ENCODE peak calls at places on chromosomes 12 and 14, in five cellular contexts. One of them, this sample, is unnamed.

GRCh38 chr12:13208533-13209278 is 12.2 kb downstream of the EMP1 start:
- DNase-seq in Panc1: no peak
- DNase-seq in breast epithelium: no peak
- DNase-seq in GM12878: no peak
- DNase-seq in HL-60: no peak
- DNase-seq in this sample: no peak

GRCh38 chr14:93977171-93977570 is 801 bp upstream of the ASB2 start:
- DNase-seq in breast epithelium: no peak
- DNase-seq in GM12878: no peak
- DNase-seq in HL-60: no peak
- DNase-seq in Panc1: no peak
- DNase-seq in this sample: no peak

GRCh38 chr12:53336137-53336785 is at the start of gene SP7:
- DNase-seq in breast epithelium: no peak
- DNase-seq in GM12878: no peak
- DNase-seq in Panc1: no peak
- DNase-seq in HL-60: no peak
- DNase-seq in this sample: no peak

GRCh38 chr12:100651694-100652093 is 78.2 kb downstream of the GAS2L3 start:
- DNase-seq in Panc1: no peak
- DNase-seq in HL-60: no peak
- DNase-seq in breast epithelium: no peak
- DNase-seq in GM12878: no peak
- DNase-seq in this sample: no peak

GRCh38 chr14:105328678-105329390 is 14.3 kb downstream of the PACS2 start:
- DNase-seq in Panc1: no peak
- DNase-seq in HL-60: no peak
- DNase-seq in GM12878: no peak
- DNase-seq in breast epithelium: no peak
- DNase-seq in this sample: no peak

GRCh38 chr14:97185186-97185585 is 388.0 kb downstream of the VRK1 start:
- DNase-seq in GM12878: no peak
- DNase-seq in breast epithelium: no peak
- DNase-seq in HL-60: no peak
- DNase-seq in Panc1: peak; percentile 4
- DNase-seq in this sample: no peak

GRCh38 chr14:77243853-77244252 is 27.2 kb downstream of the NGB start:
- DNase-seq in breast epithelium: no peak
- DNase-seq in HL-60: peak; percentile 36
- DNase-seq in Panc1: no peak
- DNase-seq in GM12878: peak; percentile 8
- DNase-seq in this sample: no peak

GRCh38 chr12:78680596-78680995 is 184.0 kb upstream of the SYT1 start:
- DNase-seq in breast epithelium: no peak
- DNase-seq in Panc1: no peak
- DNase-seq in HL-60: no peak
- DNase-seq in GM12878: no peak
- DNase-seq in this sample: no peak

GRCh38 chr12:7116196-7116595 is 7.2 kb upstream of the C1RL start:
- DNase-seq in breast epithelium: no peak
- DNase-seq in HL-60: no peak
- DNase-seq in GM12878: no peak
- DNase-seq in Panc1: no peak
- DNase-seq in this sample: no peak

GRCh38 chr12:46677749-46678148 is 148.0 kb downstream of the SLC38A4 start:
- DNase-seq in breast epithelium: no peak
- DNase-seq in HL-60: no peak
- DNase-seq in Panc1: no peak
- DNase-seq in GM12878: no peak
- DNase-seq in this sample: no peak

GRCh38 chr12:26989873-26990272 is 24.3 kb downstream of the TM7SF3 start:
- DNase-seq in GM12878: no peak
- DNase-seq in breast epithelium: no peak
- DNase-seq in HL-60: no peak
- DNase-seq in Panc1: no peak
- DNase-seq in this sample: no peak

GRCh38 chr14:36204674-36205073 is 28.2 kb upstream of the PTCSC3 start:
- DNase-seq in Panc1: no peak
- DNase-seq in breast epithelium: no peak
- DNase-seq in HL-60: no peak
- DNase-seq in GM12878: no peak
- DNase-seq in this sample: no peak

GRCh38 chr14:100891501-100892445 is 11.7 kb downstream of the RTL1 start:
- DNase-seq in breast epithelium: no peak
- DNase-seq in HL-60: no peak
- DNase-seq in GM12878: no peak
- DNase-seq in Panc1: no peak
- DNase-seq in this sample: no peak

GRCh38 chr12:120960657-120961056 is 17.7 kb upstream of the HNF1A start:
- DNase-seq in breast epithelium: no peak
- DNase-seq in Panc1: no peak
- DNase-seq in GM12878: no peak
- DNase-seq in HL-60: no peak
- DNase-seq in this sample: no peak

GRCh38 chr12:113030875-113031525 is 25.5 kb upstream of the DTX1 start:
- DNase-seq in breast epithelium: no peak
- DNase-seq in Panc1: no peak
- DNase-seq in HL-60: no peak
- DNase-seq in GM12878: no peak
- DNase-seq in this sample: peak; percentile 36

GRCh38 chr14:68759017-68759569 is 33.8 kb downstream of the ZFP36L1 start:
- DNase-seq in breast epithelium: no peak
- DNase-seq in GM12878: no peak
- DNase-seq in Panc1: no peak
- DNase-seq in HL-60: no peak
- DNase-seq in this sample: no peak

GRCh38 chr12:31749024-31749704 is 20.3 kb upstream of the AMN1 start:
- DNase-seq in HL-60: peak; percentile 100
- DNase-seq in breast epithelium: peak; percentile 95
- DNase-seq in GM12878: peak; percentile 99
- DNase-seq in Panc1: peak; percentile 98
- DNase-seq in this sample: peak; percentile 37

GRCh38 chr12:28750946-28751714 is 397.9 kb upstream of the FAR2 start:
- DNase-seq in breast epithelium: no peak
- DNase-seq in HL-60: no peak
- DNase-seq in Panc1: no peak
- DNase-seq in GM12878: no peak
- DNase-seq in this sample: no peak

GRCh38 chr14:33309081-33309480 is 370.4 kb downstream of the NPAS3 start:
- DNase-seq in breast epithelium: no peak
- DNase-seq in GM12878: no peak
- DNase-seq in HL-60: no peak
- DNase-seq in Panc1: no peak
- DNase-seq in this sample: no peak

GRCh38 chr14:61346793-61347192 is 25.4 kb downstream of the PRKCH start:
- DNase-seq in breast epithelium: no peak
- DNase-seq in HL-60: no peak
- DNase-seq in Panc1: no peak
- DNase-seq in GM12878: no peak
- DNase-seq in this sample: no peak

GRCh38 chr14:56754966-56755365 is 55.3 kb downstream of the OTX2 start:
- DNase-seq in breast epithelium: no peak
- DNase-seq in GM12878: no peak
- DNase-seq in Panc1: no peak
- DNase-seq in HL-60: no peak
- DNase-seq in this sample: no peak

GRCh38 chr14:51216602-51217001 is 23.4 kb upstream of the TMX1 start:
- DNase-seq in HL-60: no peak
- DNase-seq in breast epithelium: no peak
- DNase-seq in GM12878: no peak
- DNase-seq in Panc1: no peak
- DNase-seq in this sample: no peak

GRCh38 chr14:77023001-77023996 is 5.2 kb downstream of the IRF2BPL start:
- DNase-seq in GM12878: no peak
- DNase-seq in HL-60: no peak
- DNase-seq in Panc1: no peak
- DNase-seq in breast epithelium: no peak
- DNase-seq in this sample: no peak

GRCh38 chr14:101669629-101670028 is 91.9 kb upstream of the PPP2R5C start:
- DNase-seq in GM12878: no peak
- DNase-seq in Panc1: no peak
- DNase-seq in breast epithelium: no peak
- DNase-seq in HL-60: no peak
- DNase-seq in this sample: no peak

GRCh38 chr12:58393152-58393551 is 451.8 kb downstream of the ATP23 start:
- DNase-seq in GM12878: no peak
- DNase-seq in HL-60: no peak
- DNase-seq in breast epithelium: no peak
- DNase-seq in Panc1: no peak
- DNase-seq in this sample: no peak

GRCh38 chr14:75279739-75280447 is 1.3 kb downstream of the FOS start:
- DNase-seq in Panc1: no peak
- DNase-seq in breast epithelium: peak; percentile 44
- DNase-seq in HL-60: no peak
- DNase-seq in GM12878: no peak
- DNase-seq in this sample: no peak

GRCh38 chr12:108801736-108802665 is 55.4 kb downstream of the SSH1 start:
- DNase-seq in HL-60: no peak
- DNase-seq in GM12878: no peak
- DNase-seq in breast epithelium: no peak
- DNase-seq in Panc1: no peak
- DNase-seq in this sample: no peak
- TF ChIP-seq POLR2AphosphoS5 in HL-60: no peak
- TF ChIP-seq POLR2AphosphoS5 in GM12878: peak; percentile 38
- TF ChIP-seq POLR2AphosphoS5 in breast epithelium: no peak
- TF ChIP-seq POLR2AphosphoS5 in Panc1: no peak
- TF ChIP-seq POLR2AphosphoS5 in this sample: no peak

GRCh38 chr12:94379479-94380113 is 80.1 kb downstream of the CEP83 start:
- DNase-seq in Panc1: no peak
- DNase-seq in GM12878: no peak
- DNase-seq in breast epithelium: no peak
- DNase-seq in HL-60: no peak
- DNase-seq in this sample: no peak

GRCh38 chr12:94380507-94380906 is 79.2 kb downstream of the CEP83 start:
- DNase-seq in breast epithelium: no peak
- DNase-seq in GM12878: no peak
- DNase-seq in Panc1: no peak
- DNase-seq in HL-60: no peak
- DNase-seq in this sample: no peak

GRCh38 chr12:94374124-94374523 is 85.5 kb downstream of the CEP83 start:
- DNase-seq in GM12878: no peak
- DNase-seq in HL-60: no peak
- DNase-seq in breast epithelium: no peak
- DNase-seq in Panc1: no peak
- DNase-seq in this sample: no peak

GRCh38 chr12:94372379-94372930 is 87.2 kb downstream of the CEP83 start:
- DNase-seq in HL-60: no peak
- DNase-seq in Panc1: no peak
- DNase-seq in GM12878: peak; percentile 24
- DNase-seq in breast epithelium: no peak
- DNase-seq in this sample: no peak

GRCh38 chr12:94377599-94377998 is 82.1 kb downstream of the CEP83 start:
- DNase-seq in Panc1: no peak
- DNase-seq in HL-60: no peak
- DNase-seq in breast epithelium: no peak
- DNase-seq in GM12878: no peak
- DNase-seq in this sample: no peak
- TF ChIP-seq POLR2AphosphoS5 in Panc1: no peak
- TF ChIP-seq POLR2AphosphoS5 in HL-60: no peak
- TF ChIP-seq POLR2AphosphoS5 in breast epithelium: no peak
- TF ChIP-seq POLR2AphosphoS5 in GM12878: no peak
- TF ChIP-seq POLR2AphosphoS5 in this sample: no peak

DNA sequence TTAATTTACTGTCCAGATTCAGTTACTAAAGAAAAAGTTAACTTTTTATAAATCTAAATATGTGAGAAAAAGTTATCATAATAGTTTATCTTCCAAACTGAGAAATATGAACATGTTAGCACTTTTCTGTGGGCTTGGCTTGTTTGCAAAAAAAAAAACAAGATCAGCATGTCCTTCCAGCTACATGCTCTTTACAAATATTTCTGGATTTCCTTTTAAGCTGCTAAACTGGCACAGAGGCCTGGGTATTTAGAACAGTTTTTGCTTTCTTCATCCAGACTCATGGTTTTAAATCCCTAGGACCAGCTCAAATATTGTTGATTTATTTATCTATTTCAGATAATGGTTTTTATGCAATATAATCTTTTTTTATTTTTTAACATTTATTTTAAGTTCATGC is 1444.5 kb upstream of the FLRT2 start:
- DNase-seq in breast epithelium: no peak
- DNase-seq in Panc1: no peak
- DNase-seq in HL-60: no peak
- DNase-seq in GM12878: no peak
- DNase-seq in this sample: no peak
- TF ChIP-seq POLR2AphosphoS5 in breast epithelium: no peak
- TF ChIP-seq POLR2AphosphoS5 in Panc1: no peak
- TF ChIP-seq POLR2AphosphoS5 in HL-60: no peak
- TF ChIP-seq POLR2AphosphoS5 in GM12878: no peak
- TF ChIP-seq POLR2AphosphoS5 in this sample: no peak

DNA sequence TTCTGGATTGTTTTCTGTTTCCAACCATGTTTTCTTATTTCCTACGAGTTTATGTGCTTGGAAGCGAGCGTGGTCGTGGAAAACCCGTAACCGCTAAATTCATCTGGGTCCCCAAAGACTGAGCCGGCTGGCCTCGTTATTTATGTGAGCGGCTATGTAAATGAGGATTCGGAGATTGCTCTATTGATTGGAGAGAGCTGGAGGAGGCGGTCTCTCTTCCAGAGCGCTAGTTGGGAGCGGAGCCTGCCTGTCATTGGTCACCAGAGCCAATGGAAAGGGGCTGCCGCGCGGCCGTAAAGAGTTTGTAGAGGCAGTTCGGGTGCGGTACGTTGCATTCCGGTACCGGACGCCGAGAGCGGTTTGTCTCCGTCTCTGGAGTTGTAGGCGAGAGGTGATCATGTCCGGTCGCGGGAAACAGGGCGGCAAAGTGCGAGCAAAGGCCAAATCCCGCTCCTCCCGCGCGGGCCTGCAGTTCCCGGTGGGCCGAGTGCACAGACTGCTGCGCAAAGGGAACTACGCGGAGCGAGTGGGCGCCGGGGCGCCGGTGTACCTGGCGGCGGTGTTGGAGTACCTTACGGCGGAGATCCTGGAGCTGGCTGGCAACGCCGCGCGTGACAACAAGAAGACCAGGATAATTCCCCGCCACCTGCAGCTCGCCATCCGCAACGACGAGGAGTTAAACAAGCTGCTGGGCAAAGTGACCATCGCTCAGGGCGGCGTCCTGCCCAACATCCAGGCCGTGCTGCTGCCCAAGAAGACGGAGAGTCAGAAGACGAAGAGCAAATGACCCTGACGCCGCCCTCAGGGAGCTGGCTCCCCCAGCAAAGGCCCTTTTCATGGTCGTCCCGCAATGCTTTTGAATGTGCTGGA is 29.0 kb downstream of the WBP11 start:
- DNase-seq in breast epithelium: peak; percentile 98
- DNase-seq in Panc1: peak; percentile 91
- DNase-seq in GM12878: peak; percentile 66
- DNase-seq in HL-60: no peak
- DNase-seq in this sample: peak; percentile 53
- TF ChIP-seq POLR2AphosphoS5 in breast epithelium: peak; percentile 99
- TF ChIP-seq POLR2AphosphoS5 in Panc1: peak; percentile 94
- TF ChIP-seq POLR2AphosphoS5 in GM12878: peak; percentile 92
- TF ChIP-seq POLR2AphosphoS5 in HL-60: no peak
- TF ChIP-seq POLR2AphosphoS5 in this sample: peak; percentile 87

GRCh38 chr12:47757360-47757839 is 1.3 kb downstream of the RAPGEF3 start:
- DNase-seq in Panc1: no peak
- DNase-seq in GM12878: no peak
- DNase-seq in breast epithelium: no peak
- DNase-seq in HL-60: no peak
- DNase-seq in this sample: no peak
- TF ChIP-seq POLR2AphosphoS5 in Panc1: no peak
- TF ChIP-seq POLR2AphosphoS5 in GM12878: no peak
- TF ChIP-seq POLR2AphosphoS5 in breast epithelium: no peak
- TF ChIP-seq POLR2AphosphoS5 in HL-60: no peak
- TF ChIP-seq POLR2AphosphoS5 in this sample: no peak